ENCODE peak calls at places on chromosomes 4 and X, in nine cellular contexts. U is HFF-Myc, M is cardiac fibroblast, O is uterus, G is H1, Z is fibroblast of mammary gland, X is fibroblast of lung, N is cardiac muscle cell, F is ovary. P is an unnamed sample.

GRCh38 chrX:44012484-44013096 is 39.4 kb upstream of the NDP start:
- DNase-seq in F (no peak), U (no peak), N (peak), O (no peak), X (peak), Z (peak), G (no peak), M (peak), P (peak)

GRCh38 chr4:127015616-127016015 is 617.1 kb upstream of the INTU start:
- DNase-seq in O (no peak), X (peak), M (no peak), U (no peak), N (no peak), F (no peak), G (no peak), Z (no peak), P (no peak)

GRCh38 chr4:158622251-158622650 is 49.4 kb downstream of the C4orf46 start:
- DNase-seq in Z (peak), G (no peak), O (no peak), N (no peak), F (no peak), U (no peak), M (peak), X (peak), P (no peak)

GRCh38 chr4:142350886-142351285 is 495.2 kb downstream of the INPP4B start:
- DNase-seq in O (no peak), X (no peak), Z (no peak), G (no peak), U (no peak), N (peak), F (no peak), M (no peak), P (no peak)

GRCh38 chrX:1153940-1154339 is 58.5 kb downstream of the CRLF2 start:
- DNase-seq in Z (no peak), X (no peak), G (no peak), O (no peak), N (no peak), M (no peak), F (no peak), U (peak), P (peak)

GRCh38 chr4:7655267-7655548 is 220.5 kb upstream of the PSAPL1 start:
- DNase-seq in X (no peak), F (peak), Z (no peak), U (no peak), M (no peak), G (no peak), O (no peak), N (no peak), P (no peak)

GRCh38 chr4:183409463-183409862 is 35.0 kb upstream of the CDKN2AIP start:
- DNase-seq in M (no peak), G (no peak), Z (no peak), X (no peak), N (no peak), F (no peak), O (no peak), U (no peak), P (no peak)

GRCh38 chr4:104262678-104263077 is 232.0 kb downstream of the CXXC4 start:
- DNase-seq in M (no peak), X (no peak), N (no peak), F (no peak), O (no peak), U (no peak), Z (no peak), G (no peak), P (no peak)

GRCh38 chr4:25810815-25811690 is 51.7 kb downstream of the SEL1L3 start:
- DNase-seq in Z (peak), M (peak), N (peak), X (peak), O (no peak), F (no peak), U (no peak), G (no peak), P (peak)

GRCh38 chr4:55733874-55734437 is 85.6 kb upstream of the EXOC1L start:
- DNase-seq in U (peak), O (peak), N (peak), F (peak), G (no peak), X (peak), M (peak), Z (peak), P (peak)

GRCh38 chrX:155745792-155746191 is 133.0 kb upstream of the TMLHE start:
- DNase-seq in X (peak), M (peak), G (no peak), Z (peak), O (no peak), F (peak), U (no peak), N (peak), P (no peak)

GRCh38 chr4:145694929-145695328 is 15.0 kb downstream of the C4orf51 start:
- DNase-seq in X (peak), M (no peak), Z (peak), O (no peak), N (no peak), F (no peak), G (no peak), U (no peak), P (peak)

GRCh38 chr4:141375855-141376254 is 155.2 kb downstream of the ZNF330 start:
- DNase-seq in N (peak), O (no peak), U (peak), G (peak), Z (peak), F (no peak), M (peak), X (peak), P (peak)

GRCh38 chr4:3422808-3423297 is 18.9 kb upstream of the HGFAC start:
- DNase-seq in M (no peak), G (no peak), F (no peak), Z (no peak), U (no peak), O (no peak), N (no peak), X (no peak), P (no peak)

GRCh38 chr4:31089815-31090214 is 369.6 kb downstream of the PCDH7 start:
- DNase-seq in F (no peak), O (no peak), M (peak), U (no peak), G (no peak), N (peak), X (peak), Z (peak), P (no peak)

GRCh38 chr4:153207561-153207960 is 3.3 kb downstream of the TRIM2 start:
- DNase-seq in M (peak), O (peak), G (no peak), Z (peak), N (peak), F (no peak), X (no peak), U (no peak), P (peak)

GRCh38 chr4:184969610-184970009 is 48.7 kb upstream of the HELT start:
- DNase-seq in N (no peak), X (no peak), U (no peak), O (no peak), F (no peak), M (no peak), G (no peak), Z (no peak), P (no peak)

GRCh38 chr4:112704991-112705845 is 68.3 kb downstream of the LARP7 start:
- DNase-seq in G (peak), N (peak), X (peak), U (no peak), O (peak), Z (peak), F (peak), M (peak), P (peak)

GRCh38 chr4:84545093-84545492 is 37.8 kb upstream of the CDS1 start:
- DNase-seq in U (no peak), M (no peak), X (no peak), F (no peak), N (no peak), Z (no peak), G (no peak), O (no peak), P (no peak)

GRCh38 chr4:164807611-164808010 is 53.7 kb downstream of the SMIM31 start:
- DNase-seq in U (no peak), N (no peak), O (no peak), Z (no peak), M (no peak), F (no peak), X (peak), G (peak), P (no peak)

GRCh38 chr4:21901831-21902230 is 46.7 kb downstream of the KCNIP4 start:
- DNase-seq in O (no peak), F (no peak), X (peak), G (no peak), N (no peak), U (no peak), M (peak), Z (peak), P (peak)

GRCh38 chr4:13543648-13544555 is at the start of gene NKX3-2:
- DNase-seq in N (peak), X (peak), F (no peak), O (no peak), U (no peak), M (no peak), Z (no peak), G (no peak), P (no peak)

GRCh38 chrX:129678176-129678880 is 23.6 kb upstream of the APLN start:
- DNase-seq in N (no peak), Z (no peak), X (peak), U (no peak), F (peak), G (no peak), M (no peak), O (peak), P (no peak)

GRCh38 chrX:7574325-7574724 is 268.6 kb upstream of the VCX start:
- DNase-seq in Z (peak), F (no peak), X (no peak), O (no peak), G (no peak), M (peak), U (no peak), N (no peak), P (no peak)

GRCh38 chrX:39814391-39814790 is 283.4 kb downstream of the BCOR start:
- DNase-seq in Z (peak), N (peak), G (no peak), X (no peak), F (no peak), M (peak), O (no peak), U (no peak), P (no peak)

GRCh38 chr4:88705805-88706518 is 8.3 kb upstream of the NAP1L5 start:
- DNase-seq in G (no peak), X (peak), U (no peak), Z (peak), N (peak), O (no peak), F (no peak), M (peak), P (peak)

GRCh38 chrX:1391707-1392375 is at the start of gene SLC25A6:
- DNase-seq in M (peak), N (peak), U (peak), O (peak), G (peak), X (peak), F (peak), Z (peak), P (peak)

GRCh38 chrX:153526801-153527599 is 9.6 kb downstream of the ATP2B3 start:
- DNase-seq in N (no peak), X (no peak), U (no peak), F (no peak), Z (no peak), G (no peak), M (no peak), O (no peak), P (no peak)

GRCh38 chr4:167114416-167114971 is 119.8 kb downstream of the SPOCK3 start:
- DNase-seq in G (no peak), F (no peak), U (no peak), M (no peak), X (peak), O (no peak), Z (peak), N (no peak), P (no peak)

GRCh38 chr4:85595796-85596559 is 121.0 kb downstream of the ARHGAP24 start:
- DNase-seq in M (no peak), U (no peak), X (no peak), N (peak), F (no peak), O (no peak), Z (no peak), G (no peak), P (no peak)

GRCh38 chrX:427812-428725 is 41.4 kb upstream of the PPP2R3B start:
- DNase-seq in U (no peak), G (peak), N (no peak), M (peak), O (no peak), X (no peak), F (no peak), Z (no peak), P (peak)

GRCh38 chr4:150261571-150261970 is 183.3 kb downstream of the DCLK2 start:
- DNase-seq in F (no peak), M (no peak), U (no peak), Z (peak), N (no peak), X (peak), O (no peak), G (no peak), P (no peak)

GRCh38 chr4:6047130-6047673 is 29.0 kb upstream of the C4orf50 start:
- DNase-seq in G (no peak), X (no peak), O (no peak), M (no peak), U (no peak), Z (no peak), N (no peak), F (no peak), P (no peak)

GRCh38 chrX:31178064-31178768 is 106.4 kb upstream of the FTHL17 start:
- DNase-seq in M (no peak), O (no peak), Z (no peak), G (no peak), F (no peak), N (no peak), U (no peak), X (no peak), P (no peak)

DNA sequence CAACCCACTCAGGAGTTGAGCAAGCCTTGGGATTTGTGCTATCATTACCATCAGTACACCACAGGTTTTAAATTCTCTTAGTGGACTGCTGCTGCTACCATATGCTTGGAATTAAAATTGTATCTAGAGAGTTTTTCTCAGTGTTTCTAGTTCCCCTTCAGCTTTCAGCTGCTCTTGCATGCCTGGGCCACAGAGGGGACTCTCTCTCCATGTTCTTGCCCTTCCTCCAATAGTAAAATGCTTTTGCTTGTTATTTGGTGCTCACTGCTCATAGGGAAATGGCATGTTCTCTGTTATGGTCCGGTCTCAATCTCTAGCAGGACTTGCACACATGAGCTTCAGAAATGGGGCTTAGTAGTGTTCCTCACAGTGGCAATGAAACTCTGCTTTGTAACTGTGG is 101.9 kb downstream of the IGSF1 start:
- DNase-seq in M (no peak), Z (no peak), F (no peak), G (no peak), U (no peak), N (no peak), O (no peak), X (no peak), P (no peak)
- TF ChIP-seq CTCF in M (no peak), Z (no peak), F (no peak), G (no peak), U (no peak), N (no peak), O (no peak), X (no peak), P (no peak)

GRCh38 chr4:65482410-65482809 is 187.9 kb downstream of the EPHA5 start:
- DNase-seq in Z (peak), U (no peak), X (peak), M (peak), F (no peak), N (peak), G (no peak), O (no peak), P (no peak)
- TF ChIP-seq CTCF in Z (no peak), U (no peak), X (no peak), M (no peak), F (no peak), N (no peak), G (no peak), O (no peak), P (no peak)

GRCh38 chrX:21972721-21973120 is 32.2 kb downstream of the SMS start:
- DNase-seq in Z (peak), X (peak), O (peak), M (peak), G (peak), F (no peak), N (peak), U (no peak), P (peak)
- TF ChIP-seq CTCF in Z (peak), X (no peak), O (no peak), M (no peak), G (no peak), F (no peak), N (peak), U (no peak), P (peak)

DNA sequence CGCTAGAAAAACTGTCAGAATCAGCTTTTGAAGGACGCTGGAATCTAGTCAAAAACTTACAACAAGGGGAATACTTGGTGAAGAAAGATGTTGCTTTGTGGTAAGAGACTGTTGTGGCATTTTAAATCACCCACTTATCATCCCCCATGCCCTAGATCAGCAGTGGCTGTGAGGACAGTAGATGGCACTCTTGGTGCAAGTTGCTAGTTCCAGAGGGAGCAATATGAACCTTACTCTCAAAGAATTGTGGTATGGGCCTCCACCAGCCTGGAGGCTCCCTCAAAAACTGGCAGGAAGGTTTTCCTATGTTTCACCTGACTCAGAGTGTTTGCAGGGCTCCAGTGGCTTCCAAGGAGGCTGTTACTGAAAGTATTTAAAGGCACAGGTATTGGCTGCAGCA is 37.7 kb upstream of the SLC16A2 start:
- DNase-seq in F (peak), N (peak), U (peak), M (peak), O (peak), G (no peak), Z (peak), X (peak), P (peak)
- TF ChIP-seq CTCF in F (no peak), N (peak), U (peak), M (peak), O (peak), G (peak), Z (peak), X (peak), P (peak)

DNA sequence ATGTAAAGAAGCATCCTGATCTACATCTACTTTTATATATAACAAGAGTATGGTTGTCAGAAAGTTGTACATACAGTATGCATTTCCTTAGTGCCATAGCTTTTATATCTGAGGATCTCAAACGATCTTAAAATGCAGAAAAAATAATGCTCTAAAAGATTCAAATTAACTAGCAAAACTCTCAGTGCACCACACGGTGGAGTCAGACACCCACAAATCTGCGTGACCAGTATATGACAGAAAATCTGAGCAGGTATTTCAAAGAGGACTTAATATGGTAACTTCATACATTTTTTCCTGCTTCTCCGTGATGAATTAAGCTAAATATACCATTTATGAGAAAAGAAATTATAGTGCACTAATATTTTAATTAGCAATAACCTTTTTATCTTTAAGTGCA is 803.0 kb downstream of the DMD start:
- DNase-seq in X (no peak), U (no peak), N (no peak), M (peak), G (no peak), O (no peak), Z (peak), F (no peak), P (no peak)
- TF ChIP-seq CTCF in X (no peak), U (no peak), N (no peak), M (peak), G (peak), O (no peak), Z (no peak), F (no peak), P (no peak)

GRCh38 chrX:149962859-149963757 is 24.8 kb upstream of the EOLA2 start:
- DNase-seq in N (peak), X (peak), U (peak), Z (peak), G (no peak), O (no peak), M (peak), F (peak), P (peak)
- TF ChIP-seq CTCF in N (peak), X (peak), U (peak), Z (peak), G (peak), O (peak), M (peak), F (peak), P (peak)

GRCh38 chrX:52563105-52563504 is 46.2 kb upstream of the XAGE1B start:
- DNase-seq in Z (no peak), U (no peak), G (no peak), X (no peak), O (no peak), M (no peak), N (no peak), F (no peak), P (no peak)

GRCh38 chrX:52553995-52554642 is 37.3 kb upstream of the XAGE1B start:
- DNase-seq in G (no peak), N (no peak), O (no peak), X (no peak), M (no peak), Z (no peak), F (no peak), U (no peak), P (no peak)

GRCh38 chrX:52556741-52557140 is 39.9 kb upstream of the XAGE1B start:
- DNase-seq in F (no peak), Z (no peak), N (no peak), G (no peak), U (no peak), M (no peak), O (no peak), X (no peak), P (no peak)

GRCh38 chrX:52558140-52558539 is 41.3 kb upstream of the XAGE1B start:
- DNase-seq in F (no peak), X (no peak), M (no peak), G (no peak), Z (no peak), O (no peak), U (no peak), N (no peak), P (no peak)
- TF ChIP-seq CTCF in F (no peak), X (no peak), M (no peak), G (no peak), Z (no peak), O (no peak), U (no peak), N (no peak), P (no peak)

GRCh38 chrX:14496674-14497073 is 32.7 kb upstream of the GLRA2 start:
- DNase-seq in F (no peak), O (no peak), M (peak), N (peak), X (no peak), U (no peak), Z (no peak), G (no peak), P (no peak)

GRCh38 chrX:14497184-14497666 is 32.1 kb upstream of the GLRA2 start:
- DNase-seq in F (no peak), O (no peak), U (no peak), Z (peak), M (peak), G (no peak), X (no peak), N (peak), P (no peak)

GRCh38 chrX:14489437-14489836 is 39.9 kb upstream of the GLRA2 start:
- DNase-seq in O (no peak), G (no peak), N (no peak), U (no peak), M (no peak), X (no peak), Z (no peak), F (no peak), P (no peak)

GRCh38 chrX:14491689-14492088 is 37.6 kb upstream of the GLRA2 start:
- DNase-seq in X (no peak), N (no peak), U (no peak), O (no peak), F (no peak), G (no peak), Z (no peak), M (no peak), P (no peak)
- TF ChIP-seq CTCF in X (no peak), N (no peak), U (no peak), O (no peak), F (no peak), G (no peak), Z (no peak), M (no peak), P (no peak)

GRCh38 chr4:108031427-108032083 is 41.9 kb downstream of the HADH start:
- DNase-seq in X (peak), Z (peak), N (no peak), O (no peak), M (peak), F (no peak), U (no peak), G (no peak), P (no peak)

GRCh38 chr4:108033348-108033747 is 43.7 kb downstream of the HADH start:
- DNase-seq in G (no peak), U (no peak), M (no peak), X (no peak), N (no peak), Z (no peak), O (no peak), F (no peak), P (no peak)

GRCh38 chr4:108029321-108029720 is 39.6 kb downstream of the HADH start:
- DNase-seq in N (no peak), U (no peak), F (no peak), X (no peak), G (no peak), Z (no peak), M (no peak), O (no peak), P (no peak)

GRCh38 chr4:108029731-108030130 is 40.0 kb downstream of the HADH start:
- DNase-seq in G (no peak), M (peak), X (peak), N (no peak), Z (peak), O (no peak), F (no peak), U (no peak), P (peak)

GRCh38 chr4:108030332-108030731 is 40.6 kb downstream of the HADH start:
- DNase-seq in G (peak), M (peak), U (peak), Z (peak), X (peak), F (no peak), N (peak), O (no peak), P (peak)
- TF ChIP-seq CTCF in G (peak), M (peak), U (peak), Z (peak), X (peak), F (no peak), N (peak), O (peak), P (peak)

P was measured in HFFc6.